ENCODE peak calls at places on chromosomes 13 and 19, in eight cellular contexts. J is psoas muscle; E is ascending aorta; P is neuronal stem cell; T is CD4-positive, alpha-beta memory T cell; Y is tibial nerve; H is CD8-positive, alpha-beta memory T cell; C is fibroblast of lung. K is an unnamed sample.

GRCh38 chr19:17404015-17404414 is 1.4 kb downstream of the BST2 start:
- DNase-seq in P (no peak), J (no peak), H (no peak), Y (no peak), T (no peak), E (no peak), C (no peak), K (no peak)

GRCh38 chr13:45269204-45269603 is 68.4 kb upstream of the KCTD4 start:
- DNase-seq in Y (no peak), E (no peak), C (peak; percentile 67), P (no peak), H (no peak), T (no peak), J (no peak), K (no peak)

GRCh38 chr13:30735025-30735967 is at the start of gene ALOX5AP:
- DNase-seq in T (peak; percentile 45), P (no peak), Y (no peak), H (no peak), J (no peak), C (no peak), E (no peak), K (peak; percentile 72)

GRCh38 chr19:6572217-6572616 is 18.7 kb downstream of the CD70 start:
- DNase-seq in P (no peak), J (peak; percentile 64), C (no peak), E (peak; percentile 67), Y (peak; percentile 24), T (no peak), H (no peak), K (no peak)

GRCh38 chr19:15187026-15188007 is 13.5 kb downstream of the NOTCH3 start:
- DNase-seq in H (no peak), T (no peak), J (no peak), C (no peak), E (no peak), Y (no peak), P (no peak), K (no peak)

GRCh38 chr13:89267734-89268133 is 1596.6 kb downstream of the SLITRK5 start:
- DNase-seq in Y (no peak), T (no peak), J (no peak), C (peak; percentile 46), P (no peak), H (no peak), E (no peak), K (no peak)

GRCh38 chr19:15282311-15282705 is 50.0 kb downstream of the BRD4 start:
- DNase-seq in P (no peak), J (no peak), H (no peak), C (no peak), T (no peak), E (no peak), Y (no peak), K (no peak)

GRCh38 chr19:10850631-10851030 is 2.4 kb downstream of the C19orf38 start:
- DNase-seq in J (no peak), P (no peak), T (no peak), H (no peak), C (no peak), E (no peak), Y (no peak), K (no peak)

GRCh38 chr13:25966086-25966485 is 85.7 kb downstream of the SHISA2 start:
- DNase-seq in Y (no peak), T (no peak), C (peak; percentile 68), E (no peak), H (no peak), P (no peak), J (no peak), K (no peak)

GRCh38 chr19:35363711-35364425 is 5.6 kb downstream of the FFAR3 start:
- DNase-seq in C (no peak), T (no peak), H (no peak), J (no peak), P (no peak), Y (no peak), E (no peak), K (no peak)

GRCh38 chr19:13095934-13096890 is 6.4 kb downstream of the LYL1 start:
- DNase-seq in C (no peak), E (peak; percentile 63), P (peak; percentile 65), T (no peak), H (no peak), Y (no peak), J (no peak), K (peak; percentile 69)

GRCh38 chr19:44570984-44571684 is 41.7 kb upstream of the CEACAM20 start:
- DNase-seq in P (peak; percentile 70), T (peak; percentile 31), Y (peak; percentile 16), E (peak; percentile 77), H (no peak), J (no peak), C (peak; percentile 63), K (peak; percentile 86)

GRCh38 chr13:113595131-113595530 is 10.6 kb downstream of the TFDP1 start:
- DNase-seq in E (no peak), H (peak; percentile 7), J (peak; percentile 30), Y (no peak), C (no peak), P (no peak), T (no peak), K (no peak)

GRCh38 chr13:28440774-28441532 is 54.0 kb downstream of the FLT1 start:
- DNase-seq in J (no peak), T (no peak), C (no peak), H (no peak), E (no peak), P (no peak), Y (no peak), K (no peak)

GRCh38 chr13:54637377-54637776 is 1608.8 kb downstream of the OLFM4 start:
- DNase-seq in H (no peak), E (no peak), P (peak; percentile 36), Y (no peak), J (no peak), T (no peak), C (peak; percentile 1), K (no peak)

GRCh38 chr13:85521586-85521985 is 277.6 kb downstream of the SLITRK6 start:
- DNase-seq in H (no peak), Y (no peak), C (no peak), P (no peak), J (no peak), E (no peak), T (no peak), K (no peak)

GRCh38 chr19:55476100-55476775 is at the start of gene ZNF628:
- DNase-seq in J (peak; percentile 100), P (peak; percentile 97), T (peak; percentile 97), C (peak; percentile 98), Y (peak; percentile 98), H (peak; percentile 98), E (peak; percentile 99), K (peak; percentile 99)

GRCh38 chr19:30719991-30720329 is 347.8 kb downstream of the ZNF536 start:
- DNase-seq in E (no peak), J (peak; percentile 53), T (no peak), H (no peak), Y (no peak), P (no peak), C (no peak), K (no peak)

GRCh38 chr19:35348909-35349611 is 1.4 kb downstream of the FFAR1 start:
- DNase-seq in Y (no peak), E (peak; percentile 45), T (no peak), J (no peak), H (peak; percentile 18), C (no peak), P (no peak), K (peak; percentile 50)

GRCh38 chr13:70668983-70669382 is 560.7 kb upstream of the KLHL1 start:
- DNase-seq in T (no peak), C (no peak), J (no peak), H (no peak), Y (no peak), E (no peak), P (no peak), K (no peak)

GRCh38 chr13:70668293-70668692 is 560.0 kb upstream of the KLHL1 start:
- DNase-seq in E (no peak), C (no peak), Y (no peak), T (no peak), J (no peak), H (no peak), P (peak; percentile 5), K (no peak)

DNA sequence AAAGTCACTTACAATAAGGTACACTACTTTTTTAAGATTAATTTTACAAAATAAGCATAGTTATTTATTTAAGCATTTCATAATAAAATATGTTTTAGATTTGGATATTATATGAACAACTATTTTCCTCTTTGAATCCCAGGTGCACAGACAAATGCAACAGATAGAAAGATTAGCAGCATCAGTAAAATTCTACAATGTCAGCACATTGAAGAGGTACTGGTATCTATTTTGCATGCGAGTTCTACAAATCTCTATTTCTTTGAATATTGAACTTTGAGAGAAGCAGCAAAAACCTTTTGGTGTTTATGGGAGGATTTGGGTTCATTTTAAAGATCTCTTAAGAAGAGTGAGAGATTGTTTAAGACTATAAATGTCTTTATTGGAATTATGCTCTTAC is 558.6 kb upstream of the KLHL1 start:
- DNase-seq in P (no peak), T (no peak), H (no peak), Y (no peak), J (no peak), C (no peak), E (no peak), K (no peak)
- H3K36me3 ChIP-seq in P (no peaks in the 10 kb centered on the region), T (no peaks in the 10 kb centered on the region), H (no peaks in the 10 kb centered on the region), Y (no peaks in the 10 kb centered on the region), J (no peaks in the 10 kb centered on the region), C (no peaks in the 10 kb centered on the region), E (no peaks in the 10 kb centered on the region), K (no peaks in the 10 kb centered on the region)

DNA sequence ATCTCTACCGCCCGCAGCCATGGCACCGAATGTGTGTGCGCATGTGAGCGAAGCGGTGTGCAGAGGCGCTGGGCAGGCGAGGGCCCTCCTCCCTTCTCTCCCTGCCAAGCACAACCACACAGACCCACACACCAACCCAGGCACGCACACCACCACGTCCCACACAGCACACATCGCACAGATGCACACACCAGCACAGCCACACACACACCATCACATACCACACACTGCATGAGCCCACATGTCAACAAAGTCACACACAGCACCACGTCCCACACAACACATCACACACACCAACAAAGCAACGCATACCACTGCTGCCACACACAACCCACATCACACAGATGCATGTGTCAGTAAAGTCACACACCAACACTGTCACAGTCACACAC is 12.2 kb downstream of the ERFL start:
- DNase-seq in P (no peak), J (no peak), C (no peak), E (no peak), T (no peak), Y (no peak), H (no peak), K (no peak)
- H3K27me3 ChIP-seq in P (peaks cover 36% of the 10 kb centered on the region), J (no peaks in the 10 kb centered on the region), C (peaks cover 56% of the 10 kb centered on the region), E (peaks cover 27% of the 10 kb centered on the region), T (peaks cover 23% of the 10 kb centered on the region), Y (no peaks in the 10 kb centered on the region), H (peaks cover 36% of the 10 kb centered on the region), K (no peaks in the 10 kb centered on the region)

GRCh38 chr13:46682015-46682414 is 114.9 kb downstream of the ESD start:
- DNase-seq in J (no peak), Y (no peak), P (no peak), T (no peak), E (no peak), C (no peak), H (no peak), K (no peak)
- H3K4me1 ChIP-seq in J (peaks cover 5% of the 10 kb centered on the region), Y (peaks cover 14% of the 10 kb centered on the region), P (peaks cover 7% of the 10 kb centered on the region), T (peaks cover 19% of the 10 kb centered on the region), E (peaks cover 33% of the 10 kb centered on the region), C (peaks cover 12% of the 10 kb centered on the region), H (peaks cover 19% of the 10 kb centered on the region), K (no peaks in the 10 kb centered on the region)

DNA sequence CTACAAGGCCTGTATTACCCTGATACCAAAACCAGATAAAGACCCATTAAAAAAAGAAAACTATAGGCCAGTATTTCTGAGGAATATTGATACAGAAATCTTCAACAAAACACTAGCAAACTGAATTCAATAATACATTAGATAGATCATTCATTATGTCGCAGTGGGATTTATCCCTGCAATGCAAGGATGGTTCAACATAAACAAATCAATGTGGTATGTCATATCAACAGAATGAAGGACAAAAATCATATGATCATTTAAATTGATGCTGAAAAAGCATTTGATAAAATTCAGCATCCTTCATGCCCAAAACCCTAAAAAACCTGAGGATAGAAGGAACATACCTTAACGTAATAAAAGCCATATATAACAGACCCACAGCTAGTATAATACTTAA is 50.0 kb downstream of the RB1 start:
- DNase-seq in T (no peak), E (no peak), H (no peak), J (no peak), C (no peak), P (no peak), Y (no peak), K (no peak)
- H3K36me3 ChIP-seq in T (no peaks in the 10 kb centered on the region), E (peaks cover 5% of the 10 kb centered on the region), H (peaks cover 6% of the 10 kb centered on the region), J (peaks cover 41% of the 10 kb centered on the region), C (no peaks in the 10 kb centered on the region), P (peaks cover 42% of the 10 kb centered on the region), Y (no peaks in the 10 kb centered on the region), K (no peaks in the 10 kb centered on the region)